ENCODE peak calls at places on chromosomes 3 and 15, in six cellular contexts. E is HepG2, S is HCT116, B is cardiac muscle cell, D is OCI-LY7, W is heart left ventricle. Y is an unnamed sample.

GRCh38 chr3:101281616-101282015 is 38.8 kb downstream of the IMPG2 start:
- DNase-seq in E (no peak), S (no peak), B (peak; percentile 48), D (no peak), W (no peak), Y (no peak)

GRCh38 chr3:53773586-53774368 is 72.4 kb downstream of the CHDH start:
- DNase-seq in E (no peak), S (no peak), B (no peak), D (no peak), W (no peak), Y (no peak)

GRCh38 chr3:135788978-135789377 is 176.6 kb upstream of the PPP2R3A start:
- DNase-seq in E (no peak), S (no peak), B (no peak), D (no peak), W (no peak), Y (no peak)

GRCh38 chr15:58077427-58077826 is 11.9 kb upstream of the ALDH1A2 start:
- DNase-seq in E (peak; percentile 12), S (peak; percentile 18), B (peak; percentile 36), D (peak; percentile 5), W (no peak), Y (no peak)

GRCh38 chr15:85730001-85730820 is 64.5 kb downstream of the KLHL25 start:
- DNase-seq in E (peak; percentile 53), S (peak; percentile 47), B (peak; percentile 70), D (peak; percentile 74), W (peak; percentile 45), Y (no peak)

GRCh38 chr3:152149832-152150231 is 118.9 kb upstream of the MBNL1 start:
- DNase-seq in E (no peak), S (no peak), B (no peak), D (no peak), W (no peak), Y (no peak)

GRCh38 chr3:53796161-53796560 is 50.1 kb downstream of the CHDH start:
- DNase-seq in E (no peak), S (no peak), B (peak; percentile 82), D (no peak), W (peak; percentile 56), Y (no peak)

GRCh38 chr3:177145954-177146353 is 51.3 kb downstream of the TBL1XR1 start:
- DNase-seq in E (no peak), S (no peak), B (no peak), D (peak; percentile 21), W (no peak), Y (no peak)

GRCh38 chr3:52532517-52532837 is 1.2 kb downstream of the NT5DC2 start:
- DNase-seq in E (peak; percentile 69), S (no peak), B (no peak), D (peak; percentile 58), W (peak; percentile 41), Y (no peak)

GRCh38 chr3:187447737-187448136 is 79.6 kb downstream of the RTP4 start:
- DNase-seq in E (no peak), S (no peak), B (no peak), D (no peak), W (no peak), Y (no peak)

GRCh38 chr15:85401108-85401765 is 20.8 kb downstream of the AKAP13 start:
- DNase-seq in E (no peak), S (no peak), B (no peak), D (no peak), W (no peak), Y (no peak)

GRCh38 chr3:34212671-34213070 is 414.2 kb downstream of the PDCD6IP start:
- DNase-seq in E (no peak), S (no peak), B (no peak), D (no peak), W (no peak), Y (no peak)

GRCh38 chr15:42784705-42785104 is 47.8 kb upstream of the CDAN1 start:
- DNase-seq in E (no peak), S (no peak), B (no peak), D (no peak), W (no peak), Y (no peak)

GRCh38 chr3:99843590-99844260 is 26.1 kb downstream of the CMSS1 start:
- DNase-seq in E (no peak), S (no peak), B (no peak), D (no peak), W (no peak), Y (no peak)

GRCh38 chr3:154398084-154398967 is 31.7 kb downstream of the GPR149 start:
- DNase-seq in E (no peak), S (no peak), B (no peak), D (no peak), W (no peak), Y (no peak)

GRCh38 chr15:28984421-28985375 is 98.9 kb downstream of the APBA2 start:
- DNase-seq in E (peak; percentile 3), S (no peak), B (peak; percentile 71), D (no peak), W (no peak), Y (no peak)

GRCh38 chr15:45117327-45118130 is 3.4 kb downstream of the DUOXA2 start:
- DNase-seq in E (no peak), S (no peak), B (no peak), D (no peak), W (no peak), Y (no peak)

GRCh38 chr3:3799173-3800075 is at the start of gene LRRN1:
- DNase-seq in E (no peak), S (no peak), B (peak; percentile 75), D (no peak), W (peak; percentile 23), Y (peak; percentile 22)

GRCh38 chr3:127787071-127787490 is 35.2 kb downstream of the MGLL start:
- DNase-seq in E (no peak), S (no peak), B (no peak), D (no peak), W (peak; percentile 38), Y (no peak)

GRCh38 chr3:43862992-43863805 is 172.5 kb downstream of the ABHD5 start:
- DNase-seq in E (no peak), S (no peak), B (no peak), D (no peak), W (no peak), Y (no peak)

GRCh38 chr3:50251220-50251619 is 15.2 kb downstream of the GNAI2 start:
- DNase-seq in E (no peak), S (no peak), B (no peak), D (no peak), W (no peak), Y (no peak)

GRCh38 chr3:170639003-170639402 is 53.1 kb upstream of the SLC7A14 start:
- DNase-seq in E (no peak), S (no peak), B (no peak), D (no peak), W (no peak), Y (no peak)

GRCh38 chr3:129371041-129371826 is 57.2 kb downstream of the EFCAB12 start:
- DNase-seq in E (no peak), S (no peak), B (no peak), D (no peak), W (no peak), Y (no peak)

GRCh38 chr3:125280966-125281365 is 68.4 kb upstream of the SLC12A8 start:
- DNase-seq in E (peak; percentile 3), S (no peak), B (no peak), D (no peak), W (peak; percentile 16), Y (no peak)

GRCh38 chr3:136291302-136291701 is 41.2 kb downstream of the PCCB start:
- DNase-seq in E (no peak), S (no peak), B (no peak), D (no peak), W (no peak), Y (no peak)

GRCh38 chr15:48096813-48097212 is 24.0 kb upstream of the SLC24A5 start:
- DNase-seq in E (no peak), S (no peak), B (no peak), D (no peak), W (no peak), Y (no peak)

GRCh38 chr3:23726811-23727548 is 78.8 kb upstream of the UBE2E1 start:
- DNase-seq in E (no peak), S (no peak), B (no peak), D (no peak), W (no peak), Y (no peak)

GRCh38 chr3:117629505-117629904 is 919.9 kb downstream of the TUSC7 start:
- DNase-seq in E (no peak), S (no peak), B (no peak), D (no peak), W (no peak), Y (no peak)

GRCh38 chr15:74406992-74407705 is 26.6 kb downstream of the SEMA7A start:
- DNase-seq in E (peak; percentile 22), S (no peak), B (no peak), D (no peak), W (no peak), Y (no peak)

DNA sequence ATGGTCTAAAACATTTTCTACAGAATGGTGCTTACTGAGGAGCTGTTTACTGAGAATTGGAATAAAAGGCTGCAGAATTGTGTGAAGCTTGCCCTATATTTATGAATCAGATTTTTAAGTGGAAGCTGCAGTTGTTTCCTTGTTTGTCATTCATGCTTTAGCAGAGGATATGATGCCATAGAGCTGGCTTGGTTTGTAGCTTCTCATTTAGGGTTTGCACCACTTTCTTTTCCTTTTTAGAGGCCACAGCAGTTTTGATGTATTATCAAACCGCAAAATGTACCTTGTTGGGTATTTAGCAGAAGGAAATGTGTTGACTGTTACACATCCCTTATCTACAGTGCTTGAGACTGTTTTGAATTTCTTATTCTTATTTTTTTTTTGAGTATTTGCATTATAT is 66.2 kb downstream of the RASA2 start:
- DNase-seq in E (no peak), S (no peak), B (no peak), D (no peak), W (no peak), Y (no peak)
- H3K4me3 ChIP-seq in E (no peak overlapping the region), S (no peak overlapping the region), B (no peak overlapping the region), D (no peak overlapping the region), W (no peak overlapping the region), Y (no peak overlapping the region)

DNA sequence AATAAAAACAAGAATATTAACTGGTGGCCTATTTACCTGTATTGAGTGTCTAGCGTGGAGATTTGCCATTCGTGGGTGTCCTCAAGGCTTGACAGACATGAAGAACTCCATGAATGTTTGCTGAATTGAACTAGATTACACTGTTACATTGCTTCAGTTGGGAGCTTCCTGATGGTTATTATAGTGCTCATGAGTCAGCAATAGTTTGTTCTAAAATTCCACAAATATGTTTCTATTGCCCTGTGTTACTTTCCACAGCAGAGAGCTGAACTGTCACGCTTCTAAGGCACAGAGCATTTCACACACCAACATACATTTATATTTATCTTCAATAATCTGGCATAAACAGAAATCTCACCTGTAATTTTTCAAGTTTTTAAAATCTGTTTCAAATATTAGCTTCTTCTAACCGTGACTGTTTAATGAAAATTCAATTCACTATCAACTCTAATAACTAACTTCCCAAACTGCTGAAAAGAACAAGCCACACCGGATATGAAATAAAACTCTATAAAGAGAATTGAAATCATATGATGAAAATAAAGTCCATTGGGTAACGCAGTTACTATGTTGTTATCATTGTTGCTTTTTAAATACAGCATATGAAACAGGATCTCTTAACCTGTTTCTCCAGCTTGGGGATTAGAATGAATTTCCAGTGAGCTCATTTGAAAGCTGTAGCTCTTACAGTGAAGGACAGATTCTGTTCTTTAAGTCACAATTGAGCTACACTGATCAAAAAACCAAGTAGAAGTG is 61.2 kb upstream of the MCF2L2 start:
- DNase-seq in E (no peak), S (no peak), B (no peak), D (no peak), W (no peak), Y (no peak)
- TF ChIP-seq CTCF in E (no peak), S (no peak), B (no peak), D (no peak), W (no peak), Y (no peak)

GRCh38 chr3:98807011-98807410 is 43.9 kb downstream of the ST3GAL6 start:
- DNase-seq in E (no peak), S (no peak), B (no peak), D (no peak), W (no peak), Y (no peak)
- H3K36me3 ChIP-seq in E (peaks cover 40% of the 10 kb centered on the region), S (peaks cover 67% of the 10 kb centered on the region), B (peaks cover 38% of the 10 kb centered on the region), D (peaks cover 24% of the 10 kb centered on the region), W (peaks cover 17% of the 10 kb centered on the region), Y (no peaks in the 10 kb centered on the region)

GRCh38 chr15:31236184-31237041 is 90.2 kb upstream of the KLF13 start:
- DNase-seq in E (peak; percentile 64), S (no peak), B (peak; percentile 18), D (peak; percentile 80), W (peak; percentile 89), Y (peak; percentile 26)
- H3K4me3 ChIP-seq in E (peak overlapping the region; percentile 55), S (no peak overlapping the region), B (no peak overlapping the region), D (peak overlapping the region; percentile 23), W (no peak overlapping the region), Y (no peak overlapping the region)

Y was measured in Caco-2.